ENCODE peak calls at places on chromosomes 1 and 21, in six cellular contexts. S is DND-41; U is cardiac muscle cell; C is CD8-positive, alpha-beta T cell; Y is right atrium auricular region; E is PC-9. G is an unnamed sample.

GRCh38 chr1:238985312-238985711 is 401.1 kb upstream of the CHRM3 start:
- DNase-seq in U (no peak), C (no peak), S (no peak), Y (no peak), E (no peak), G (no peak)

GRCh38 chr1:24575905-24576587 is 20.2 kb downstream of the NCMAP start:
- DNase-seq in U (no peak), C (no peak), Y (no peak), S (no peak), E (no peak), G (no peak)

GRCh38 chr1:163650624-163651023 is 328.9 kb downstream of the NUF2 start:
- DNase-seq in U (no peak), Y (no peak), S (no peak), E (no peak), C (no peak), G (no peak)

GRCh38 chr1:66505671-66506392 is 28.1 kb upstream of the SGIP1 start:
- DNase-seq in C (no peak), Y (no peak), E (no peak), S (no peak), U (no peak), G (no peak)

GRCh38 chr1:64242895-64243756 is 39.7 kb downstream of the UBE2U start:
- DNase-seq in Y (no peak), U (peak; percentile 55), S (no peak), E (no peak), C (no peak), G (no peak)

GRCh38 chr1:36285450-36286101 is 20.6 kb upstream of the SH3D21 start:
- DNase-seq in S (peak; percentile 70), E (peak; percentile 73), U (peak; percentile 88), C (peak; percentile 43), Y (peak; percentile 72), G (peak; percentile 22)

GRCh38 chr1:87239997-87240396 is 88.7 kb upstream of the LMO4 start:
- DNase-seq in S (no peak), C (no peak), E (no peak), U (no peak), Y (no peak), G (no peak)

GRCh38 chr1:147892731-147893214 is 9.8 kb upstream of the GJA8 start:
- DNase-seq in S (peak; percentile 36), Y (no peak), C (no peak), U (peak; percentile 72), E (peak; percentile 50), G (peak; percentile 15)

GRCh38 chr1:61589382-61589765 is 135.6 kb downstream of the TM2D1 start:
- DNase-seq in S (no peak), Y (no peak), U (no peak), C (no peak), E (no peak), G (no peak)

GRCh38 chr1:6172549-6172948 is 7.6 kb downstream of the CHD5 start:
- DNase-seq in S (no peak), U (no peak), E (peak; percentile 37), C (no peak), Y (no peak), G (no peak)

GRCh38 chr1:83090195-83090594 is 908.7 kb downstream of the TTLL7 start:
- DNase-seq in E (peak; percentile 82), U (no peak), Y (no peak), C (no peak), S (no peak), G (no peak)

GRCh38 chr1:107541412-107541811 is 400.6 kb downstream of the NTNG1 start:
- DNase-seq in U (no peak), S (no peak), C (no peak), Y (no peak), E (no peak), G (no peak)

GRCh38 chr1:67204298-67204697 is 38.0 kb downstream of the IL23R start:
- DNase-seq in S (no peak), E (no peak), U (no peak), Y (no peak), C (no peak), G (no peak)

DNA sequence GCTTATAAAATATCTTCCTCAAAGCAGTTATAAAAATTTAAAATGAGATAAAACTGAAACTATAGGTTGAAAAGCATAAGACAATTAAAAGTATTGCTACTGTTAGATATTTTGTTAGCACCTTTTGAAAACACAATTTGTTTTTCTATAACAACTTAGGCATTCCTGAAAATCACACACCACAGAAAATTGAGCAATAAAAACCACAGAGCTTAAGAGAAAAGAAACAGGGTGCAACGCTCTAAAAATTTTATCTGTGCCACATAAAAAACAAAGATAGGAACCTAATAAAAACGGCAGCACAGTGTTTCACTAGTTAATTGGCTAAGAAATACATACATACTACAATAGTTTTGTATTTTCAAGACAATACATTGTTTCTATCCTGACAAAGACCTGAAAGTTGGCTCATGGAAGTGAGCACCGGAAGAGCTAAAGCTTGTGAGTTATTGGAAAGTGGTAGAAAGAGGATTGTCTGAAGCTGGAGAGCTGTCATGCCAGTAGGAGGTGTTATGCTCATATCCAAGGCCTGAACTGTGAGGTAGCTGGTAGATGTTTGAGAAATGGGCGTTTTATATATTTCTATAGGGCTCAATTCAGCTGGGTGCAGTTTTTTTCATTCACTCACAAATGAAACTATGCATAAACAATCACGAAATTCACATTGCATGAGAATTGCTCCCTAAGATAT is 45.8 kb downstream of the RGS7 start:
- DNase-seq in S (no peak), Y (no peak), E (no peak), C (no peak), U (no peak), G (no peak)
- TF ChIP-seq CTCF in S (no peak), Y (no peak), E (no peak), C (no peak), U (no peak), G (no peak)

DNA sequence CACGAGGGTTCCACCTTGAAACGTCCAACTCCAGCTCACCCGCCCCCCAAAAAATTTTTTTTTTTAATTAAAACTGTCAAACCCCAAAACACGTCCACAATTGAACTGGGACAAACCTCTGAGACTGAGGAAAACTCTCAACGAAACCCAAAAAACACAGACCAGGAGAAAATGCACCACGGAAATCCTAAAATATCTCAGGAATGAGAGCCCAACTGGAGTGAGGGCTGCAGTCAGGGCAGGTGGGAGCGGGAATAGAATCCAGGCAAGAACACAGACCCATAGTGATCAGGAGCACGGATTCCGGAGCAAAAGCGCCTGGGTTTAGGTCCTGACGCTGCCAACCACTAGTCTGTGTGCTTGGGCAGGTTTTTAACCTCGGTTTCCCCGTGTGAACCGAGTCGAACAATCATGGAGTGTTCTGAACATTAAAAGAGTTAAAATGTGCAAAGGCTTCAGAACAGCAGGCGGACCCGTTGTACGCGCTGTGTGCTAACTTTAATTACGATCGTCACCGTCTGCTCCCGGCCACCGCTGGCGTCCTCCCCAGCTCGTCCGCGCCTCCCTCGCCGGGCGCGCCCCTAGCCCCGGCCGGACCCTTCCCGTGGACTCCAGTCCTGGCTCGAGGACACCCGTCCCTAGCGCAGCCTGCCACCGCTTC is 624 bp downstream of the ARHGAP29 start:
- DNase-seq in U (peak; percentile 61), Y (no peak), S (peak; percentile 7), E (no peak), C (no peak), G (no peak)
- TF ChIP-seq CTCF in U (peak; percentile 25), Y (no peak), S (peak; percentile 8), E (no peak), C (no peak), G (no peak)

GRCh38 chr1:143691971-143692529 is 279.7 kb downstream of the FAM72C start:
- DNase-seq in C (no peak), Y (no peak), E (no peak), S (no peak), U (no peak), G (no peak)

GRCh38 chr1:143694085-143694484 is 277.7 kb downstream of the FAM72C start:
- DNase-seq in S (no peak), E (no peak), U (no peak), Y (no peak), C (no peak), G (no peak)

GRCh38 chr1:143691400-143691891 is 280.3 kb downstream of the FAM72C start:
- DNase-seq in U (no peak), E (no peak), S (no peak), Y (no peak), C (no peak), G (no peak)

GRCh38 chr1:143689781-143690180 is 282.0 kb downstream of the FAM72C start:
- DNase-seq in S (no peak), C (no peak), Y (no peak), U (no peak), E (no peak), G (no peak)
- TF ChIP-seq CTCF in S (no peak), C (no peak), Y (no peak), U (no peak), E (no peak), G (no peak)

DNA sequence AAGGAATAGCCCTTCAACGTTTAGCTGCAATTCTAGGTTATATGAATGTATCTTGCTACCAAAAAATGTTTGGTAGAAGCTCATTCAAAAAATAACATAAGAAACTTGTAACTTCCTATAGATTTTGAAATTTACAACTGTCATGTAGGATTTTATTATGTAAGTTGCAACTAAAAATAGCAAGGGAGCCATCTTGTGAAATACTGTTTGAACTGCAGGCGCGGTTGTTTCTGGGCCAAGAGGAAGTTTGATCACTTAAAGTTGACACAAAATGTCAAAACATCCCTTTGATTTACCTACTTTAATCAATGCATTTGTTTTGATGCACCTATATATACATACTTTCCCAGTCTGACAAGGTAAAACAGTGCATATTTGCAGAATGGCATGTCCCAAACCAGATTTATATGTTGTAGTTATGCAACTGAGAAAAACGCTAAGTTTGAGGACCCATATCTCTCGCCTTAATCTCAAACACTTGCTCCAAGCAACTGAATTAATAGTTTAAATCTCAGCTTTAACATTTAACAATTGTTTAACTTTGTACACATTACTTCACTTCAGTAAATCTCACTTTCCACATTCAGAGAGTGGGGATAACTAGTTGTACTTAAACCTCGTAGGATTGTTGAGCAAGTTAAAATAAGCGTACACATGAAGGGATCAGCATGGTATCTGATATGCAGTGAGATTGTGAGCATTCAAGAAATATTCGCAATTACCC is 63.9 kb downstream of the KCNK2 start:
- DNase-seq in U (peak; percentile 5), E (peak; percentile 57), C (no peak), Y (no peak), S (no peak), G (no peak)
- TF ChIP-seq CTCF in U (peak; percentile 67), E (peak; percentile 67), C (no peak), Y (no peak), S (peak; percentile 32), G (no peak)

GRCh38 chr21:39452965-39453332 is 1.2 kb downstream of the SH3BGR start:
- DNase-seq in Y (no peak), E (no peak), U (peak; percentile 75), C (no peak), S (no peak), G (no peak)

GRCh38 chr21:39452207-39452964 is 616 bp downstream of the SH3BGR start:
- DNase-seq in U (no peak), C (no peak), E (no peak), Y (no peak), S (no peak), G (no peak)

GRCh38 chr21:39453571-39454179 is 1.9 kb downstream of the SH3BGR start:
- DNase-seq in Y (no peak), E (no peak), U (no peak), C (no peak), S (no peak), G (no peak)

GRCh38 chr21:39454949-39455668 is 3.3 kb downstream of the SH3BGR start:
- DNase-seq in S (no peak), E (no peak), C (no peak), Y (no peak), U (no peak), G (no peak)

GRCh38 chr21:39456665-39457064 is 4.9 kb downstream of the SH3BGR start:
- DNase-seq in Y (no peak), C (no peak), E (no peak), U (no peak), S (no peak), G (no peak)
- TF ChIP-seq CTCF in Y (no peak), C (no peak), E (peak; percentile 41), U (no peak), S (peak; percentile 33), G (no peak)

GRCh38 chr1:205122489-205122882 is 708 bp upstream of the RBBP5 start:
- DNase-seq in C (no peak), U (no peak), E (no peak), Y (no peak), S (no peak), G (no peak)
- TF ChIP-seq CTCF in C (no peak), U (no peak), E (peak; percentile 49), Y (no peak), S (no peak), G (no peak)

G was measured in CD4-positive, alpha-beta T cell.